ENCODE peak calls at places on chromosome 7, in eight cellular contexts. One of them, this sample, is unnamed.

GRCh38 chr7:110943686-110944350 is 147.1 kb upstream of the LRRN3 start:
- DNase-seq in transverse colon: no peak
- DNase-seq in ovary: no peak
- DNase-seq in fibroblast of villous mesenchyme: peak
- DNase-seq in WERI-Rb-1: no peak
- DNase-seq in neural crest cell: no peak
- DNase-seq in GM13977: no peak
- DNase-seq in esophagus squamous epithelium: no peak
- DNase-seq in this sample: no peak

GRCh38 chr7:149855368-149856305 is 17.5 kb downstream of the ZNF862 start:
- DNase-seq in transverse colon: no peak
- DNase-seq in ovary: peak
- DNase-seq in fibroblast of villous mesenchyme: peak
- DNase-seq in WERI-Rb-1: no peak
- DNase-seq in neural crest cell: no peak
- DNase-seq in GM13977: no peak
- DNase-seq in esophagus squamous epithelium: no peak
- DNase-seq in this sample: no peak

GRCh38 chr7:7672545-7673239 is 32.1 kb downstream of the UMAD1 start:
- DNase-seq in transverse colon: no peak
- DNase-seq in ovary: no peak
- DNase-seq in fibroblast of villous mesenchyme: no peak
- DNase-seq in WERI-Rb-1: no peak
- DNase-seq in neural crest cell: no peak
- DNase-seq in GM13977: no peak
- DNase-seq in esophagus squamous epithelium: no peak
- DNase-seq in this sample: no peak

GRCh38 chr7:95454438-95454837 is 19.6 kb upstream of the PON2 start:
- DNase-seq in transverse colon: no peak
- DNase-seq in ovary: no peak
- DNase-seq in fibroblast of villous mesenchyme: no peak
- DNase-seq in WERI-Rb-1: no peak
- DNase-seq in neural crest cell: no peak
- DNase-seq in GM13977: no peak
- DNase-seq in esophagus squamous epithelium: no peak
- DNase-seq in this sample: no peak

GRCh38 chr7:14457567-14458453 is 444.7 kb downstream of the DGKB start:
- DNase-seq in transverse colon: peak
- DNase-seq in ovary: no peak
- DNase-seq in fibroblast of villous mesenchyme: peak
- DNase-seq in WERI-Rb-1: peak
- DNase-seq in neural crest cell: peak
- DNase-seq in GM13977: peak
- DNase-seq in esophagus squamous epithelium: no peak
- DNase-seq in this sample: peak

GRCh38 chr7:234041-234711 is 41.8 kb downstream of the FAM20C start:
- DNase-seq in transverse colon: no peak
- DNase-seq in ovary: no peak
- DNase-seq in fibroblast of villous mesenchyme: peak
- DNase-seq in WERI-Rb-1: no peak
- DNase-seq in neural crest cell: no peak
- DNase-seq in GM13977: no peak
- DNase-seq in esophagus squamous epithelium: no peak
- DNase-seq in this sample: no peak

GRCh38 chr7:134515569-134516468 is 11.5 kb upstream of the AKR1B10 start:
- DNase-seq in transverse colon: no peak
- DNase-seq in ovary: no peak
- DNase-seq in fibroblast of villous mesenchyme: peak
- DNase-seq in WERI-Rb-1: peak
- DNase-seq in neural crest cell: no peak
- DNase-seq in GM13977: no peak
- DNase-seq in esophagus squamous epithelium: no peak
- DNase-seq in this sample: no peak

GRCh38 chr7:52197234-52197633 is 838.2 kb upstream of the POM121L12 start:
- DNase-seq in transverse colon: no peak
- DNase-seq in ovary: no peak
- DNase-seq in fibroblast of villous mesenchyme: no peak
- DNase-seq in WERI-Rb-1: no peak
- DNase-seq in neural crest cell: no peak
- DNase-seq in GM13977: no peak
- DNase-seq in esophagus squamous epithelium: no peak
- DNase-seq in this sample: no peak

GRCh38 chr7:74344128-74344496 is 54.9 kb downstream of the CLIP2 start:
- DNase-seq in transverse colon: no peak
- DNase-seq in ovary: no peak
- DNase-seq in fibroblast of villous mesenchyme: no peak
- DNase-seq in WERI-Rb-1: no peak
- DNase-seq in neural crest cell: no peak
- DNase-seq in GM13977: no peak
- DNase-seq in esophagus squamous epithelium: no peak
- DNase-seq in this sample: no peak

GRCh38 chr7:79434867-79435266 is 18.6 kb downstream of the MAGI2 start:
- DNase-seq in transverse colon: no peak
- DNase-seq in ovary: no peak
- DNase-seq in fibroblast of villous mesenchyme: no peak
- DNase-seq in WERI-Rb-1: no peak
- DNase-seq in neural crest cell: no peak
- DNase-seq in GM13977: no peak
- DNase-seq in esophagus squamous epithelium: no peak
- DNase-seq in this sample: no peak

GRCh38 chr7:29588900-29589696 is 25.5 kb downstream of the PRR15 start:
- DNase-seq in transverse colon: peak
- DNase-seq in ovary: no peak
- DNase-seq in fibroblast of villous mesenchyme: peak
- DNase-seq in WERI-Rb-1: peak
- DNase-seq in neural crest cell: peak
- DNase-seq in GM13977: peak
- DNase-seq in esophagus squamous epithelium: no peak
- DNase-seq in this sample: peak

GRCh38 chr7:7977774-7978173 is 9.2 kb downstream of the GLCCI1 start:
- DNase-seq in transverse colon: no peak
- DNase-seq in ovary: no peak
- DNase-seq in fibroblast of villous mesenchyme: peak
- DNase-seq in WERI-Rb-1: no peak
- DNase-seq in neural crest cell: no peak
- DNase-seq in GM13977: no peak
- DNase-seq in esophagus squamous epithelium: no peak
- DNase-seq in this sample: no peak

GRCh38 chr7:83861-84632 is 108.3 kb upstream of the FAM20C start:
- DNase-seq in transverse colon: no peak
- DNase-seq in ovary: no peak
- DNase-seq in fibroblast of villous mesenchyme: no peak
- DNase-seq in WERI-Rb-1: no peak
- DNase-seq in neural crest cell: no peak
- DNase-seq in GM13977: peak
- DNase-seq in esophagus squamous epithelium: no peak
- DNase-seq in this sample: no peak

GRCh38 chr7:123633553-123633952 is 22.1 kb upstream of the LMOD2 start:
- DNase-seq in transverse colon: no peak
- DNase-seq in ovary: no peak
- DNase-seq in fibroblast of villous mesenchyme: peak
- DNase-seq in WERI-Rb-1: no peak
- DNase-seq in neural crest cell: no peak
- DNase-seq in GM13977: no peak
- DNase-seq in esophagus squamous epithelium: no peak
- DNase-seq in this sample: no peak

GRCh38 chr7:41085244-41085643 is 617.6 kb downstream of the INHBA start:
- DNase-seq in transverse colon: no peak
- DNase-seq in ovary: no peak
- DNase-seq in fibroblast of villous mesenchyme: peak
- DNase-seq in WERI-Rb-1: no peak
- DNase-seq in neural crest cell: no peak
- DNase-seq in GM13977: no peak
- DNase-seq in esophagus squamous epithelium: no peak
- DNase-seq in this sample: no peak

GRCh38 chr7:100429637-100430449 is at the start of gene MEPCE:
- DNase-seq in transverse colon: peak
- DNase-seq in ovary: peak
- DNase-seq in fibroblast of villous mesenchyme: peak
- DNase-seq in WERI-Rb-1: peak
- DNase-seq in neural crest cell: peak
- DNase-seq in GM13977: peak
- DNase-seq in esophagus squamous epithelium: peak
- DNase-seq in this sample: peak

GRCh38 chr7:47480576-47481538 is 101.1 kb downstream of the TNS3 start:
- DNase-seq in transverse colon: peak
- DNase-seq in ovary: no peak
- DNase-seq in fibroblast of villous mesenchyme: no peak
- DNase-seq in WERI-Rb-1: no peak
- DNase-seq in neural crest cell: no peak
- DNase-seq in GM13977: peak
- DNase-seq in esophagus squamous epithelium: no peak
- DNase-seq in this sample: peak

GRCh38 chr7:27418544-27418943 is 175.9 kb downstream of the EVX1 start:
- DNase-seq in transverse colon: no peak
- DNase-seq in ovary: no peak
- DNase-seq in fibroblast of villous mesenchyme: no peak
- DNase-seq in WERI-Rb-1: no peak
- DNase-seq in neural crest cell: no peak
- DNase-seq in GM13977: no peak
- DNase-seq in esophagus squamous epithelium: no peak
- DNase-seq in this sample: no peak

GRCh38 chr7:56105508-56105907 is 768 bp downstream of the CHCHD2 start:
- DNase-seq in transverse colon: peak
- DNase-seq in ovary: no peak
- DNase-seq in fibroblast of villous mesenchyme: peak
- DNase-seq in WERI-Rb-1: no peak
- DNase-seq in neural crest cell: no peak
- DNase-seq in GM13977: no peak
- DNase-seq in esophagus squamous epithelium: no peak
- DNase-seq in this sample: no peak

GRCh38 chr7:24591152-24591551 is 17.9 kb downstream of the PALS2 start:
- DNase-seq in transverse colon: no peak
- DNase-seq in ovary: no peak
- DNase-seq in fibroblast of villous mesenchyme: no peak
- DNase-seq in WERI-Rb-1: no peak
- DNase-seq in neural crest cell: no peak
- DNase-seq in GM13977: no peak
- DNase-seq in esophagus squamous epithelium: no peak
- DNase-seq in this sample: no peak

GRCh38 chr7:24582171-24582570 is 8.9 kb downstream of the PALS2 start:
- DNase-seq in transverse colon: no peak
- DNase-seq in ovary: no peak
- DNase-seq in fibroblast of villous mesenchyme: peak
- DNase-seq in WERI-Rb-1: no peak
- DNase-seq in neural crest cell: no peak
- DNase-seq in GM13977: no peak
- DNase-seq in esophagus squamous epithelium: no peak
- DNase-seq in this sample: no peak

GRCh38 chr7:24587853-24588252 is 14.6 kb downstream of the PALS2 start:
- DNase-seq in transverse colon: no peak
- DNase-seq in ovary: no peak
- DNase-seq in fibroblast of villous mesenchyme: peak
- DNase-seq in WERI-Rb-1: peak
- DNase-seq in neural crest cell: no peak
- DNase-seq in GM13977: no peak
- DNase-seq in esophagus squamous epithelium: no peak
- DNase-seq in this sample: no peak
- TF ChIP-seq CTCF in transverse colon: no peak
- TF ChIP-seq CTCF in ovary: no peak
- TF ChIP-seq CTCF in fibroblast of villous mesenchyme: peak
- TF ChIP-seq CTCF in WERI-Rb-1: peak
- TF ChIP-seq CTCF in neural crest cell: peak
- TF ChIP-seq CTCF in GM13977: peak
- TF ChIP-seq CTCF in esophagus squamous epithelium: no peak
- TF ChIP-seq CTCF in this sample: peak

GRCh38 chr7:44273681-44274622 is 51.4 kb downstream of the CAMK2B start:
- DNase-seq in transverse colon: no peak
- DNase-seq in ovary: no peak
- DNase-seq in fibroblast of villous mesenchyme: no peak
- DNase-seq in WERI-Rb-1: peak
- DNase-seq in neural crest cell: no peak
- DNase-seq in GM13977: no peak
- DNase-seq in esophagus squamous epithelium: no peak
- DNase-seq in this sample: peak
- TF ChIP-seq CTCF in transverse colon: no peak
- TF ChIP-seq CTCF in ovary: no peak
- TF ChIP-seq CTCF in fibroblast of villous mesenchyme: no peak
- TF ChIP-seq CTCF in WERI-Rb-1: no peak
- TF ChIP-seq CTCF in neural crest cell: no peak
- TF ChIP-seq CTCF in GM13977: no peak
- TF ChIP-seq CTCF in esophagus squamous epithelium: no peak
- TF ChIP-seq CTCF in this sample: no peak

DNA sequence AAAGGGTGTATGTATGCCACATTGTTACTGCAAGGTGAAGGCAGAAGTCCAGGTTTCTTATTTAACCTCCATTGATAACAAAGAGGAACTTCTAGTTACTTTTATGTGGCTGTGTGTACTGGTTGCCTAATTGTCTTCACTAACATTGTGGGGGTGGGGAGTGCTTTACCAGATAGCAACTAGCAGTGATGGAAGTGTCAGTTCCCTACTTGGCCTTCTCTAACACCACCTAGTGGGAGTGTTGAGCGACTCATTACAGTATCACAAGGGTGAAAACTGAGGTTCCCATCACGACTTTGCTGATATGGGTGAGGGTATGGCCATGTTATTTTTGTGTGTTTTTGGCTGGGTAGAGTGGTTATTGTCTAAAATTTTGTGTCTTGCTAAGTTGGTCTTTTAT is 274.4 kb downstream of the THSD7A start:
- DNase-seq in transverse colon: no peak
- DNase-seq in ovary: no peak
- DNase-seq in fibroblast of villous mesenchyme: peak
- DNase-seq in WERI-Rb-1: peak
- DNase-seq in neural crest cell: no peak
- DNase-seq in GM13977: peak
- DNase-seq in esophagus squamous epithelium: no peak
- DNase-seq in this sample: peak
- TF ChIP-seq CTCF in transverse colon: peak
- TF ChIP-seq CTCF in ovary: no peak
- TF ChIP-seq CTCF in fibroblast of villous mesenchyme: peak
- TF ChIP-seq CTCF in WERI-Rb-1: peak
- TF ChIP-seq CTCF in neural crest cell: peak
- TF ChIP-seq CTCF in GM13977: peak
- TF ChIP-seq CTCF in esophagus squamous epithelium: no peak
- TF ChIP-seq CTCF in this sample: peak

GRCh38 chr7:1758417-1758858 is 88.4 kb downstream of the ELFN1 start:
- DNase-seq in transverse colon: no peak
- DNase-seq in ovary: no peak
- DNase-seq in fibroblast of villous mesenchyme: peak
- DNase-seq in WERI-Rb-1: peak
- DNase-seq in neural crest cell: no peak
- DNase-seq in GM13977: peak
- DNase-seq in esophagus squamous epithelium: no peak
- DNase-seq in this sample: peak
- TF ChIP-seq CTCF in transverse colon: no peak
- TF ChIP-seq CTCF in ovary: no peak
- TF ChIP-seq CTCF in fibroblast of villous mesenchyme: peak
- TF ChIP-seq CTCF in WERI-Rb-1: peak
- TF ChIP-seq CTCF in neural crest cell: peak
- TF ChIP-seq CTCF in GM13977: peak
- TF ChIP-seq CTCF in esophagus squamous epithelium: no peak
- TF ChIP-seq CTCF in this sample: no peak

GRCh38 chr7:157138424-157139141 is at the start of gene UBE3C:
- DNase-seq in transverse colon: peak
- DNase-seq in ovary: peak
- DNase-seq in fibroblast of villous mesenchyme: peak
- DNase-seq in WERI-Rb-1: peak
- DNase-seq in neural crest cell: peak
- DNase-seq in GM13977: peak
- DNase-seq in esophagus squamous epithelium: peak
- DNase-seq in this sample: peak
- TF ChIP-seq CTCF in transverse colon: no peak
- TF ChIP-seq CTCF in ovary: no peak
- TF ChIP-seq CTCF in fibroblast of villous mesenchyme: no peak
- TF ChIP-seq CTCF in WERI-Rb-1: no peak
- TF ChIP-seq CTCF in neural crest cell: no peak
- TF ChIP-seq CTCF in GM13977: no peak
- TF ChIP-seq CTCF in esophagus squamous epithelium: no peak
- TF ChIP-seq CTCF in this sample: no peak

GRCh38 chr7:3194501-3195141 is 106.4 kb upstream of the SDK1 start:
- DNase-seq in transverse colon: no peak
- DNase-seq in ovary: peak
- DNase-seq in fibroblast of villous mesenchyme: peak
- DNase-seq in WERI-Rb-1: no peak
- DNase-seq in neural crest cell: peak
- DNase-seq in GM13977: no peak
- DNase-seq in esophagus squamous epithelium: no peak
- DNase-seq in this sample: no peak
- TF ChIP-seq CTCF in transverse colon: no peak
- TF ChIP-seq CTCF in ovary: no peak
- TF ChIP-seq CTCF in fibroblast of villous mesenchyme: peak
- TF ChIP-seq CTCF in WERI-Rb-1: no peak
- TF ChIP-seq CTCF in neural crest cell: peak
- TF ChIP-seq CTCF in GM13977: no peak
- TF ChIP-seq CTCF in esophagus squamous epithelium: no peak
- TF ChIP-seq CTCF in this sample: no peak